ENCODE peak calls at places on chromosomes 1 and 21, in eight cellular contexts. M, Z, Y, G, U, V, R and C are unnamed samples. For H3K27me3, the result is how much of the 10 kb centered on the place peaks cover.

GRCh38 chr1:194045416-194045815 is 859.0 kb upstream of the B3GALT2 start:
- DNase-seq in M (no peak), Z (no peak), Y (no peak), G (no peak), U (no peak), V (no peak), R (peak), C (no peak)

GRCh38 chr21:42565886-42566523 is 52.4 kb downstream of the SLC37A1 start:
- DNase-seq in M (peak), Z (no peak), Y (peak), G (no peak), U (no peak), V (no peak), R (no peak), C (no peak)

GRCh38 chr1:11847667-11848445 is at the start of gene NPPA:
- DNase-seq in M (no peak), Z (no peak), Y (no peak), G (no peak), U (peak), V (no peak), R (peak), C (no peak)

GRCh38 chr1:151710187-151710586 is 6.4 kb downstream of the CELF3 start:
- DNase-seq in M (peak), Z (peak), Y (no peak), G (no peak), U (no peak), V (no peak), R (peak), C (no peak)

GRCh38 chr1:121458291-121459048 is 273.7 kb downstream of the SRGAP2C start:
- DNase-seq in M (no peak), Z (no peak), Y (no peak), G (no peak), U (no peak), V (peak), R (no peak), C (no peak)

GRCh38 chr1:178033019-178033418 is 60.9 kb upstream of the RASAL2 start:
- DNase-seq in M (no peak), Z (no peak), Y (no peak), G (no peak), U (no peak), V (no peak), R (no peak), C (no peak)

GRCh38 chr1:212413902-212414327 is 771 bp downstream of the PACC1 start:
- DNase-seq in M (peak), Z (no peak), Y (no peak), G (no peak), U (no peak), V (no peak), R (peak), C (no peak)

GRCh38 chr1:203327684-203328457 is 22.6 kb downstream of the BTG2 start:
- DNase-seq in M (peak), Z (no peak), Y (peak), G (peak), U (peak), V (peak), R (peak), C (peak)

GRCh38 chr1:230758705-230759354 is 11.6 kb downstream of the CAPN9 start:
- DNase-seq in M (no peak), Z (no peak), Y (no peak), G (no peak), U (no peak), V (no peak), R (no peak), C (no peak)

GRCh38 chr1:153967109-153967999 is at the start of gene CREB3L4:
- DNase-seq in M (peak), Z (peak), Y (peak), G (peak), U (peak), V (peak), R (peak), C (peak)

DNA sequence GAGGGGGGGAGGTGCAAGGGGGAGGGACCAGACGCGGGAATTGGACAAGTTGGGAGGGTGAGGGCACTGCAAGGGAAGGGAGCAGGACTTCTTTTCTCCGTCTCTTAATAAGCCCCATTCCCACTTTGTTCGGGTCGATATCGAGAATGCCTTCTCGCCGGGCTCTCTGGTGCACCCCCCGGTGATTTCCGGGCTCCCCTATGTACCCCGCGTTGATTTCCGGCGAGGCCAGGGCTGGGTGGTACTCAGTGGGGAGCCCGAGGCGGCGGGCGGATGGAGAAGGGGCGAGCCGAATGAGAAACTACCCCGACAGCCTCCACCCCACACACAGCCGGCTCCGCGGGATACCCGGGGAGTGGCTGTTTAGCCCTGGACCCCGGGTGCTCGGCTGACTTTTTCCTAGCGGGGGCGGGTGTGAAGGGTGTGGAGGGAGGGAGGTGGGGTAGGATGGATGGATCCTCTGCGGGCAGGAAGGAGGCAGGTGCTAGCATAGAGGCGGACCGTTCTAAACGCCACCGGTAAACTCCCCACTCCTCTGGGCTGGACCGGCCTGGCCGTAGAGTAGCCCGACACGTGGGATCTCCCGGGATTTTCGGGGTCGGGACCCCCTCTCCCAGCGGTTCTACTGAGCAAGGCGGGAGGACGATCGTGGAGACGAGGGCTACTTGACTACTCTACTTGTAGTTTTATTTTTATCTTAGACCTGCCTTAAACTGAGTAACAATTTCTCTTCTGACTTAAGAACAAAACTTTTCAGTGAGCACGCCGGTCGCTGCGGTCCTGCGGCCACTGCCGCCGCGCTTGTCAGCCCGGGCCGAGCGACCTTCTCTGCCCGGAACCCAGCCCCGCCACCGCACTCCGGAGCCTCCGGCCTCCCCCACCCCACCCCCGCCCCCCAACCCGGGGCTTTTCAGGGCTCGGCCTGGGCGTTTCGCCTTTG is 1.0 kb downstream of the RNF220 start:
- DNase-seq in M (peak), Z (peak), Y (peak), G (no peak), U (no peak), V (no peak), R (no peak), C (no peak)
- H3K27me3 ChIP-seq in M (under half), Z (under half), Y (half or more), G (half or more), U (half or more), V (half or more), R (half or more), C (half or more)

GRCh38 chr1:181504294-181505115 is 21.2 kb downstream of the CACNA1E start:
- DNase-seq in M (no peak), Z (peak), Y (no peak), G (no peak), U (no peak), V (peak), R (peak), C (no peak)

GRCh38 chr1:181506563-181507353 is 23.4 kb downstream of the CACNA1E start:
- DNase-seq in M (no peak), Z (no peak), Y (no peak), G (no peak), U (no peak), V (no peak), R (no peak), C (no peak)

GRCh38 chr1:181513786-181514297 is 30.5 kb downstream of the CACNA1E start:
- DNase-seq in M (no peak), Z (no peak), Y (no peak), G (no peak), U (no peak), V (no peak), R (no peak), C (no peak)

GRCh38 chr1:181503130-181503810 is 20.0 kb downstream of the CACNA1E start:
- DNase-seq in M (no peak), Z (no peak), Y (no peak), G (no peak), U (no peak), V (no peak), R (peak), C (no peak)

DNA sequence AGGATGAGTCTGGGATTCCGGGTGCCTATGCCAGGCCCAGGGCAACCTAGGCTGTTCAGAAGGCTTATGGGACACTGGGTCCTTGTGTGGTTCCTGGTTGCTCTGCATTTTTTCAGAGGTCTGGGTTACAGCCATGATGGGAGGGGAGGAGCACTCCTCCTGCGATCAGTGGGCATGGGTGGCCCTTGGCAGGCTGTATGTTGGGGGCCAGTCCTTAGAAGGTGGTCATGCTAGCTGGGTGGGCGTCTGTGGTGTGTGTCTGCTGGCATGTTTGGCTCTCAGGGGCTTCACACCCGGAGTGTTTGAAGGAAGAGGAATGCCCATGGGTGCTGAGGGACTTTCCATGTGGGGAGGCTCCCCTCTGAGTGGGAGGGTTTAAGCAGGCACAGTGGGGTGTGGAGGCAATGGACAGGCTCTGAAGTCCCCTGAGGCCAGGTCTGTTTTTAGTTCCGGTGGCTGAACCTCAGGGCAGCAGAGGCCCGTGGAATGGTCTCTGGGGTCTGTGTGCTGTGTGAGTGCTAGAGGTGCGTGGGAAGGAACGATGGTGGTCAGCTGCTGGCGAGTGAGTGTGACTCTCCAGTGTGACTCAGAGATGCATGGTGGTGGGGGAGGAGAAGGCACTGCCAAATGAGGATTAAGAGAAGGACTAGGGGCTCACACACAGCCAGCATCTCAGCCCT is 25.3 kb downstream of the CACNA1E start:
- DNase-seq in M (no peak), Z (no peak), Y (no peak), G (no peak), U (no peak), V (no peak), R (peak), C (no peak)
- H3K27me3 ChIP-seq in M (under half), Z (under half), Y (under half), G (under half), U (under half), V (under half), R (under half), C (under half)

DNA sequence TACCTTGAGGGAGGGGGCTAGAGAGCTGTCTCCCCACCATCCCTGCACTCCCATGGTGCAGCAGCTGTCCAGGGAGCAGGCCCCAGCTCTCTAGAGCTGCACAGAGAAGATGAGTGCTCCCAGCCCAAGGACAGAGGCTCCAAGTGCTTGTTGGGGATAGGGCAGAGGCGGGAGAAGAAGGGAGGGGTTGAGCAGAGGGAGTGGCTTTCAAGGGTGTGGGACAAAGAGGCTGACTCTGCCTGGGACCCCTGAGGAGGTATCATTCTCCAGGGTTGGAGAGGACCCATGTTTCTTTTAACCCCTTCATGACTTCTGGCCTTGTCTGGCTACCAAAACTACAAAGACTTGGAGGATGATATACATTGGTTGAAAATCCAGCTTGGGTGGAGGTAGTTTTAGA is 14.6 kb downstream of the FOXD2 start:
- DNase-seq in M (no peak), Z (peak), Y (no peak), G (no peak), U (no peak), V (no peak), R (no peak), C (no peak)
- H3K27me3 ChIP-seq in M (under half), Z (half or more), Y (under half), G (under half), U (half or more), V (under half), R (under half), C (under half)

DNA sequence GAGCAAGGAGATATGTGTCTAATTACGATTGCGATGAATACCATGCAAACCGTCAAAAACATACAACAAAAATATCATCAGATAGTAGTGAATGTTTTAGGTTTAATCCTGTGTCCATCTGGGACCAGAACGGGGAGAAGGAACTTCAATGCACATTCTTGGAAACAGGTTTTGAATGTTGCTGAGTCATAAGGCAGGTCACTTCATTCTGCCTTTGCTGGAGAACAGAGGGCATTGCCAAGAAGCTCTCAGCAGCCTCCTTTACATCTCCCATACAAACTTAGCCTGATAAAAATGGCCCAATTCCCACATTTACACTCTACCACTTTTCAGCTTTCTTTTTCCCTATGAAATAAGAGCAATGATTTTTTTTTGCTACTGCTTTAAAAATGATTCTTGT is 78.0 kb upstream of the KCNJ6 start:
- DNase-seq in M (no peak), Z (no peak), Y (no peak), G (no peak), U (no peak), V (no peak), R (no peak), C (no peak)
- H3K27me3 ChIP-seq in M (under half), Z (under half), Y (under half), G (under half), U (under half), V (under half), R (under half), C (under half)

GRCh38 chr1:109467301-109467777 is 993 bp downstream of the SYPL2 start:
- DNase-seq in M (peak), Z (peak), Y (no peak), G (no peak), U (no peak), V (no peak), R (no peak), C (no peak)
- H3K27me3 ChIP-seq in M (under half), Z (half or more), Y (under half), G (under half), U (under half), V (under half), R (half or more), C (half or more)

DNA sequence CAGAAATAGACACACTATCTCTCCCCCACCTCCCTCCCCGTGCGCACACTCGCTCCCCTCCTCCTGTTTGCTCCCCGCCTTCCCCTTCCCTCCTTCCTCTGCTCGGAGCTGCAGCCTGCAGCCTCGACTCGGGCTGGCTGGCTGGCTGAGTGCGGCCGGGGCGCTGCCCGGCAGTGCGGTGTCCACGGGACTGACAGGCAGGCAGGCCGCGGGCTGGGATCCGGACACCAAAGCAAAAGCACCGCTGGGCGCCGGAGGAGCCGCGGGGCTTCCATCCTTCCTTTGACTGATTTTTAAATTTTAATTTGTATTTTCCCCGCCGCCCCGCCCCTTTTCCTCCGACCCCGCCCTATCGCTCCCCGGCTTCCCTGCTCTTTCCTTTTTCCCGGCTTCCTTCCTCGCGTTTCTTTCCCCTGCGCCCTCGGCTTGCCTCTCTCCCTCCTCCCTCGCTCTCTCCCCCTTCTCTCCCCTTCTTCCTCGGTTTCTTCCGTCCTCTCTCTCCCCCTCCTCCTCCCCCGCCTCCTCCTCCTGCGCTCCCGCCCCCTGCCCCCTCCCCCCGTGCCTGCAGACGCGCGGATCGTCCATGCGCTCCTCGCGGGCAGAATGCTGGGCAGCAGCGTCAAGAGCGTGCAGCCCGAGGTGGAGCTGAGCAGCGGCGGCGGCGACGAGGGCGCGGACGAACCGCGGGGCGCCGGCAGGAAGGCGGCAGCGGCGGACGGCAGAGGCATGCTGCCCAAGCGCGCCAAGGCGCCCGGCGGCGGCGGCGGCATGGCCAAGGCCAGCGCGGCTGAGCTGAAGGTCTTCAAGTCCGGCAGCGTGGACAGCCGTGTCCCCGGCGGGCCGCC is 109.4 kb downstream of the NAV1 start:
- DNase-seq in M (peak), Z (peak), Y (no peak), G (no peak), U (peak), V (no peak), R (peak), C (peak)
- H3K27me3 ChIP-seq in M (under half), Z (under half), Y (under half), G (under half), U (under half), V (under half), R (under half), C (under half)

DNA sequence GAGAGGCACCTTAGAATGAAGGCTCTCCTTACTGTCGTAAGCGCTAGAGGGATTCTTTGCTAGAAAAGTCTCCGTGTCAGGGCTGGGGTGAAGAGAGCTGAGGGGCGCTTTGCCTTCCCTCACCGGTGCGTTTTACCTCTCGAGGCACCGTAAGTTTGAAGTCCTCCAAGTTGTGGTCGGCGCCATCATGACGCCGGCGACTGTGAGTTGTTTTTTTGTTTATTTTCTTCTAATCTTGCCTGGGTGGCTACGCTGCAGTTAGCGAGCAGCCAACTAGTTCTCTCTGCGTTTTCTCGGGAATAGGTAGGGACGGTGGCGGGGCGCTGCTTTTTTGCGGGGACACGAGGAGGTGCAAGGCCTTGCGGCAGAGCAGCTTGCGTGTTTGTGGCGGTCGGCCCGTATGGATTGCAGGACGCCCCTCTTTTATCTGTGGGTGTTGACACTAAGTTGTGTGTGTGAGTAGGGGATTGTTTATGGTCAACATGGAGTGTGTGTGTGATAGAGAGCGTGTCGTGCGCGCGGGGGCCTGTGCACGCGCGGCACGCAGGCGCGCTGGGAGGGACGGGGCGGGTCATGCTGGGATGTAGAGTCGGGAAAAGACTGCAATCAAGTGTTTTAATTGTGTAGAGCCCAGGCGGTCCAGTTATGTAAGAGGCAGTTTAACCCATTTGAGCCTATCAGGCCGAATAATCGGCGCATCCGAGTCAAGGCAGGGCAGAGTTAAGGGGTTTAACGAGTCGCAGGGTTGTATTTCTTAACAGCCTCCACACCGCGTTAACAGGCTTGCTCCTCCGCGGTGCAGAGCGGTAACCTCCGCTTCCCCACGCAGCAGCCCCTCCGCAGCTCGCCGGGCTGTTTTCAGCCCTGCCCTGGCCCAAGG is 1.1 kb upstream of the NEGR1 start:
- DNase-seq in M (peak), Z (peak), Y (peak), G (peak), U (peak), V (peak), R (peak), C (peak)
- H3K27me3 ChIP-seq in M (under half), Z (under half), Y (under half), G (under half), U (under half), V (under half), R (under half), C (under half)